ENCODE peak calls at places on chromosomes 5 and 9, in six cellular contexts. One of them, this sample, is unnamed.

GRCh38 chr9:93301291-93301811 is 117.4 kb downstream of the WNK2 start:
- DNase-seq in LHCN-M2: no peak
- DNase-seq in naive thymus-derived CD4-positive, alpha-beta T cell: no peak
- DNase-seq in activated T-helper 1 cell treated with anti-CD3 and anti-CD28 coated beads, Interleukin-2, amount 50 U/mL, for 16 hours: no peak
- DNase-seq in EH: no peak
- DNase-seq in GM19239: no peak
- DNase-seq in this sample: no peak

GRCh38 chr9:133643362-133643755 is 7.2 kb downstream of the DBH start:
- DNase-seq in LHCN-M2: no peak
- DNase-seq in naive thymus-derived CD4-positive, alpha-beta T cell: no peak
- DNase-seq in activated T-helper 1 cell treated with anti-CD3 and anti-CD28 coated beads, Interleukin-2, amount 50 U/mL, for 16 hours: no peak
- DNase-seq in EH: no peak
- DNase-seq in GM19239: no peak
- DNase-seq in this sample: no peak

GRCh38 chr9:91273853-91274552 is 87.7 kb downstream of the AUH start:
- DNase-seq in LHCN-M2: peak; percentile 54
- DNase-seq in naive thymus-derived CD4-positive, alpha-beta T cell: no peak
- DNase-seq in activated T-helper 1 cell treated with anti-CD3 and anti-CD28 coated beads, Interleukin-2, amount 50 U/mL, for 16 hours: no peak
- DNase-seq in EH: peak; percentile 60
- DNase-seq in GM19239: peak; percentile 7
- DNase-seq in this sample: peak; percentile 77

GRCh38 chr5:146667633-146668032 is 151.6 kb upstream of the GPR151 start:
- DNase-seq in LHCN-M2: peak; percentile 52
- DNase-seq in naive thymus-derived CD4-positive, alpha-beta T cell: no peak
- DNase-seq in activated T-helper 1 cell treated with anti-CD3 and anti-CD28 coated beads, Interleukin-2, amount 50 U/mL, for 16 hours: no peak
- DNase-seq in EH: peak; percentile 22
- DNase-seq in GM19239: no peak
- DNase-seq in this sample: peak; percentile 62

GRCh38 chr9:69758981-69759477 is 782 bp downstream of the PTAR1 start:
- DNase-seq in LHCN-M2: peak; percentile 14
- DNase-seq in naive thymus-derived CD4-positive, alpha-beta T cell: no peak
- DNase-seq in activated T-helper 1 cell treated with anti-CD3 and anti-CD28 coated beads, Interleukin-2, amount 50 U/mL, for 16 hours: no peak
- DNase-seq in EH: peak; percentile 32
- DNase-seq in GM19239: no peak
- DNase-seq in this sample: peak; percentile 23

GRCh38 chr9:122087406-122088200 is 5.5 kb downstream of the TTLL11 start:
- DNase-seq in LHCN-M2: peak; percentile 80
- DNase-seq in naive thymus-derived CD4-positive, alpha-beta T cell: no peak
- DNase-seq in activated T-helper 1 cell treated with anti-CD3 and anti-CD28 coated beads, Interleukin-2, amount 50 U/mL, for 16 hours: no peak
- DNase-seq in EH: peak; percentile 29
- DNase-seq in GM19239: no peak
- DNase-seq in this sample: peak; percentile 80

GRCh38 chr5:54643679-54644078 is 126.1 kb downstream of the SNX18 start:
- DNase-seq in LHCN-M2: peak; percentile 73
- DNase-seq in naive thymus-derived CD4-positive, alpha-beta T cell: no peak
- DNase-seq in activated T-helper 1 cell treated with anti-CD3 and anti-CD28 coated beads, Interleukin-2, amount 50 U/mL, for 16 hours: no peak
- DNase-seq in EH: peak; percentile 94
- DNase-seq in GM19239: no peak
- DNase-seq in this sample: peak; percentile 90

GRCh38 chr9:108161520-108161919 is 672.0 kb upstream of the KLF4 start:
- DNase-seq in LHCN-M2: no peak
- DNase-seq in naive thymus-derived CD4-positive, alpha-beta T cell: no peak
- DNase-seq in activated T-helper 1 cell treated with anti-CD3 and anti-CD28 coated beads, Interleukin-2, amount 50 U/mL, for 16 hours: no peak
- DNase-seq in EH: no peak
- DNase-seq in GM19239: no peak
- DNase-seq in this sample: no peak

GRCh38 chr5:79578876-79579275 is 33.4 kb upstream of the TENT2 start:
- DNase-seq in LHCN-M2: no peak
- DNase-seq in naive thymus-derived CD4-positive, alpha-beta T cell: no peak
- DNase-seq in activated T-helper 1 cell treated with anti-CD3 and anti-CD28 coated beads, Interleukin-2, amount 50 U/mL, for 16 hours: no peak
- DNase-seq in EH: no peak
- DNase-seq in GM19239: no peak
- DNase-seq in this sample: no peak

GRCh38 chr9:78234810-78235209 is 1.1 kb upstream of the CEP78 start:
- DNase-seq in LHCN-M2: no peak
- DNase-seq in naive thymus-derived CD4-positive, alpha-beta T cell: no peak
- DNase-seq in activated T-helper 1 cell treated with anti-CD3 and anti-CD28 coated beads, Interleukin-2, amount 50 U/mL, for 16 hours: no peak
- DNase-seq in EH: peak; percentile 63
- DNase-seq in GM19239: no peak
- DNase-seq in this sample: peak; percentile 16

GRCh38 chr5:158635565-158635964 is 464.2 kb downstream of the EBF1 start:
- DNase-seq in LHCN-M2: no peak
- DNase-seq in naive thymus-derived CD4-positive, alpha-beta T cell: no peak
- DNase-seq in activated T-helper 1 cell treated with anti-CD3 and anti-CD28 coated beads, Interleukin-2, amount 50 U/mL, for 16 hours: no peak
- DNase-seq in EH: no peak
- DNase-seq in GM19239: no peak
- DNase-seq in this sample: no peak

GRCh38 chr5:32779754-32780415 is 68.8 kb downstream of the NPR3 start:
- DNase-seq in LHCN-M2: no peak
- DNase-seq in naive thymus-derived CD4-positive, alpha-beta T cell: no peak
- DNase-seq in activated T-helper 1 cell treated with anti-CD3 and anti-CD28 coated beads, Interleukin-2, amount 50 U/mL, for 16 hours: no peak
- DNase-seq in EH: no peak
- DNase-seq in GM19239: no peak
- DNase-seq in this sample: no peak

GRCh38 chr5:144336191-144336590 is 165.5 kb downstream of the KCTD16 start:
- DNase-seq in LHCN-M2: no peak
- DNase-seq in naive thymus-derived CD4-positive, alpha-beta T cell: no peak
- DNase-seq in activated T-helper 1 cell treated with anti-CD3 and anti-CD28 coated beads, Interleukin-2, amount 50 U/mL, for 16 hours: no peak
- DNase-seq in EH: no peak
- DNase-seq in GM19239: no peak
- DNase-seq in this sample: no peak

GRCh38 chr5:150763023-150763793 is 4.4 kb upstream of the DCTN4 start:
- DNase-seq in LHCN-M2: peak; percentile 79
- DNase-seq in naive thymus-derived CD4-positive, alpha-beta T cell: no peak
- DNase-seq in activated T-helper 1 cell treated with anti-CD3 and anti-CD28 coated beads, Interleukin-2, amount 50 U/mL, for 16 hours: no peak
- DNase-seq in EH: peak; percentile 64
- DNase-seq in GM19239: no peak
- DNase-seq in this sample: peak; percentile 98

GRCh38 chr9:114033397-114034103 is 44.5 kb downstream of the AMBP start:
- DNase-seq in LHCN-M2: no peak
- DNase-seq in naive thymus-derived CD4-positive, alpha-beta T cell: no peak
- DNase-seq in activated T-helper 1 cell treated with anti-CD3 and anti-CD28 coated beads, Interleukin-2, amount 50 U/mL, for 16 hours: no peak
- DNase-seq in EH: peak; percentile 22
- DNase-seq in GM19239: no peak
- DNase-seq in this sample: peak; percentile 16

GRCh38 chr5:113048931-113049330 is 72.3 kb downstream of the DCP2 start:
- DNase-seq in LHCN-M2: no peak
- DNase-seq in naive thymus-derived CD4-positive, alpha-beta T cell: no peak
- DNase-seq in activated T-helper 1 cell treated with anti-CD3 and anti-CD28 coated beads, Interleukin-2, amount 50 U/mL, for 16 hours: no peak
- DNase-seq in EH: no peak
- DNase-seq in GM19239: no peak
- DNase-seq in this sample: no peak

GRCh38 chr5:157855404-157855994 is 3.4 kb downstream of the CLINT1 start:
- DNase-seq in LHCN-M2: peak; percentile 52
- DNase-seq in naive thymus-derived CD4-positive, alpha-beta T cell: no peak
- DNase-seq in activated T-helper 1 cell treated with anti-CD3 and anti-CD28 coated beads, Interleukin-2, amount 50 U/mL, for 16 hours: no peak
- DNase-seq in EH: peak; percentile 67
- DNase-seq in GM19239: no peak
- DNase-seq in this sample: peak; percentile 70

GRCh38 chr9:71937070-71937625 is 25.7 kb downstream of the C9orf85 start:
- DNase-seq in LHCN-M2: no peak
- DNase-seq in naive thymus-derived CD4-positive, alpha-beta T cell: no peak
- DNase-seq in activated T-helper 1 cell treated with anti-CD3 and anti-CD28 coated beads, Interleukin-2, amount 50 U/mL, for 16 hours: no peak
- DNase-seq in EH: no peak
- DNase-seq in GM19239: no peak
- DNase-seq in this sample: no peak

GRCh38 chr9:79940919-79941318 is 369.2 kb downstream of the TLE4 start:
- DNase-seq in LHCN-M2: no peak
- DNase-seq in naive thymus-derived CD4-positive, alpha-beta T cell: no peak
- DNase-seq in activated T-helper 1 cell treated with anti-CD3 and anti-CD28 coated beads, Interleukin-2, amount 50 U/mL, for 16 hours: no peak
- DNase-seq in EH: no peak
- DNase-seq in GM19239: no peak
- DNase-seq in this sample: no peak

GRCh38 chr5:134458234-134458633 is 46.6 kb upstream of the CDKN2AIPNL start:
- DNase-seq in LHCN-M2: peak; percentile 46
- DNase-seq in naive thymus-derived CD4-positive, alpha-beta T cell: no peak
- DNase-seq in activated T-helper 1 cell treated with anti-CD3 and anti-CD28 coated beads, Interleukin-2, amount 50 U/mL, for 16 hours: no peak
- DNase-seq in EH: peak; percentile 67
- DNase-seq in GM19239: no peak
- DNase-seq in this sample: peak; percentile 45

GRCh38 chr5:19855031-19855430 is 133.0 kb downstream of the CDH18 start:
- DNase-seq in LHCN-M2: peak; percentile 42
- DNase-seq in naive thymus-derived CD4-positive, alpha-beta T cell: no peak
- DNase-seq in activated T-helper 1 cell treated with anti-CD3 and anti-CD28 coated beads, Interleukin-2, amount 50 U/mL, for 16 hours: no peak
- DNase-seq in EH: peak; percentile 62
- DNase-seq in GM19239: no peak
- DNase-seq in this sample: no peak

GRCh38 chr5:76527685-76528161 is 95.5 kb downstream of the F2RL2 start:
- DNase-seq in LHCN-M2: no peak
- DNase-seq in naive thymus-derived CD4-positive, alpha-beta T cell: no peak
- DNase-seq in activated T-helper 1 cell treated with anti-CD3 and anti-CD28 coated beads, Interleukin-2, amount 50 U/mL, for 16 hours: no peak
- DNase-seq in EH: peak; percentile 31
- DNase-seq in GM19239: no peak
- DNase-seq in this sample: peak; percentile 6

GRCh38 chr9:28808042-28808441 is 1234.8 kb upstream of the C9orf72 start:
- DNase-seq in LHCN-M2: peak; percentile 89
- DNase-seq in naive thymus-derived CD4-positive, alpha-beta T cell: no peak
- DNase-seq in activated T-helper 1 cell treated with anti-CD3 and anti-CD28 coated beads, Interleukin-2, amount 50 U/mL, for 16 hours: no peak
- DNase-seq in EH: no peak
- DNase-seq in GM19239: no peak
- DNase-seq in this sample: peak; percentile 70

GRCh38 chr5:134252671-134253070 is 26.8 kb upstream of the PPP2CA start:
- DNase-seq in LHCN-M2: peak; percentile 76
- DNase-seq in naive thymus-derived CD4-positive, alpha-beta T cell: no peak
- DNase-seq in activated T-helper 1 cell treated with anti-CD3 and anti-CD28 coated beads, Interleukin-2, amount 50 U/mL, for 16 hours: no peak
- DNase-seq in EH: peak; percentile 92
- DNase-seq in GM19239: no peak
- DNase-seq in this sample: peak; percentile 79

GRCh38 chr9:80899208-80899607 is 790.1 kb downstream of the TLE1 start:
- DNase-seq in LHCN-M2: peak; percentile 76
- DNase-seq in naive thymus-derived CD4-positive, alpha-beta T cell: no peak
- DNase-seq in activated T-helper 1 cell treated with anti-CD3 and anti-CD28 coated beads, Interleukin-2, amount 50 U/mL, for 16 hours: no peak
- DNase-seq in EH: no peak
- DNase-seq in GM19239: no peak
- DNase-seq in this sample: peak; percentile 24

GRCh38 chr9:100700689-100701318 is 122.9 kb downstream of the CAVIN4 start:
- DNase-seq in LHCN-M2: no peak
- DNase-seq in naive thymus-derived CD4-positive, alpha-beta T cell: no peak
- DNase-seq in activated T-helper 1 cell treated with anti-CD3 and anti-CD28 coated beads, Interleukin-2, amount 50 U/mL, for 16 hours: no peak
- DNase-seq in EH: peak; percentile 13
- DNase-seq in GM19239: no peak
- DNase-seq in this sample: peak; percentile 15

GRCh38 chr9:100170556-100170955 is 71.5 kb downstream of the INVS start:
- DNase-seq in LHCN-M2: peak; percentile 55
- DNase-seq in naive thymus-derived CD4-positive, alpha-beta T cell: no peak
- DNase-seq in activated T-helper 1 cell treated with anti-CD3 and anti-CD28 coated beads, Interleukin-2, amount 50 U/mL, for 16 hours: no peak
- DNase-seq in EH: peak; percentile 72
- DNase-seq in GM19239: no peak
- DNase-seq in this sample: peak; percentile 29

GRCh38 chr5:64818245-64818644 is 49.5 kb downstream of the CWC27 start:
- DNase-seq in LHCN-M2: no peak
- DNase-seq in naive thymus-derived CD4-positive, alpha-beta T cell: no peak
- DNase-seq in activated T-helper 1 cell treated with anti-CD3 and anti-CD28 coated beads, Interleukin-2, amount 50 U/mL, for 16 hours: no peak
- DNase-seq in EH: no peak
- DNase-seq in GM19239: no peak
- DNase-seq in this sample: no peak

GRCh38 chr5:130836729-130837660 is 328.1 kb downstream of the HINT1 start:
- DNase-seq in LHCN-M2: peak; percentile 50
- DNase-seq in naive thymus-derived CD4-positive, alpha-beta T cell: peak; percentile 3
- DNase-seq in activated T-helper 1 cell treated with anti-CD3 and anti-CD28 coated beads, Interleukin-2, amount 50 U/mL, for 16 hours: no peak
- DNase-seq in EH: peak; percentile 1
- DNase-seq in GM19239: no peak
- DNase-seq in this sample: peak; percentile 20

GRCh38 chr5:179912951-179913350 is 5.3 kb upstream of the TBC1D9B start:
- DNase-seq in LHCN-M2: no peak
- DNase-seq in naive thymus-derived CD4-positive, alpha-beta T cell: no peak
- DNase-seq in activated T-helper 1 cell treated with anti-CD3 and anti-CD28 coated beads, Interleukin-2, amount 50 U/mL, for 16 hours: no peak
- DNase-seq in EH: no peak
- DNase-seq in GM19239: no peak
- DNase-seq in this sample: no peak

GRCh38 chr9:126147620-126148522 is 178.8 kb upstream of the MVB12B start:
- DNase-seq in LHCN-M2: no peak
- DNase-seq in naive thymus-derived CD4-positive, alpha-beta T cell: no peak
- DNase-seq in activated T-helper 1 cell treated with anti-CD3 and anti-CD28 coated beads, Interleukin-2, amount 50 U/mL, for 16 hours: no peak
- DNase-seq in EH: no peak
- DNase-seq in GM19239: no peak
- DNase-seq in this sample: no peak

GRCh38 chr5:66743344-66743743 is 147.2 kb downstream of the MAST4 start:
- DNase-seq in LHCN-M2: no peak
- DNase-seq in naive thymus-derived CD4-positive, alpha-beta T cell: no peak
- DNase-seq in activated T-helper 1 cell treated with anti-CD3 and anti-CD28 coated beads, Interleukin-2, amount 50 U/mL, for 16 hours: no peak
- DNase-seq in EH: no peak
- DNase-seq in GM19239: no peak
- DNase-seq in this sample: no peak

GRCh38 chr5:179128976-179129375 is 68.8 kb downstream of the ZNF354C start:
- DNase-seq in LHCN-M2: no peak
- DNase-seq in naive thymus-derived CD4-positive, alpha-beta T cell: no peak
- DNase-seq in activated T-helper 1 cell treated with anti-CD3 and anti-CD28 coated beads, Interleukin-2, amount 50 U/mL, for 16 hours: no peak
- DNase-seq in EH: no peak
- DNase-seq in GM19239: no peak
- DNase-seq in this sample: no peak

GRCh38 chr9:12775373-12775962 is 648 bp downstream of the LURAP1L start:
- DNase-seq in LHCN-M2: no peak
- DNase-seq in naive thymus-derived CD4-positive, alpha-beta T cell: no peak
- DNase-seq in activated T-helper 1 cell treated with anti-CD3 and anti-CD28 coated beads, Interleukin-2, amount 50 U/mL, for 16 hours: no peak
- DNase-seq in EH: peak; percentile 9
- DNase-seq in GM19239: no peak
- DNase-seq in this sample: no peak

GRCh38 chr5:82403026-82403425 is 124.9 kb upstream of the RPS23 start:
- DNase-seq in LHCN-M2: peak; percentile 52
- DNase-seq in naive thymus-derived CD4-positive, alpha-beta T cell: no peak
- DNase-seq in activated T-helper 1 cell treated with anti-CD3 and anti-CD28 coated beads, Interleukin-2, amount 50 U/mL, for 16 hours: no peak
- DNase-seq in EH: peak; percentile 72
- DNase-seq in GM19239: no peak
- DNase-seq in this sample: no peak

GRCh38 chr5:57676228-57677098 is 193.9 kb upstream of the ACTBL2 start:
- DNase-seq in LHCN-M2: peak; percentile 47
- DNase-seq in naive thymus-derived CD4-positive, alpha-beta T cell: no peak
- DNase-seq in activated T-helper 1 cell treated with anti-CD3 and anti-CD28 coated beads, Interleukin-2, amount 50 U/mL, for 16 hours: no peak
- DNase-seq in EH: no peak
- DNase-seq in GM19239: no peak
- DNase-seq in this sample: peak; percentile 54

GRCh38 chr5:98401645-98402044 is 371.8 kb upstream of the RGMB start:
- DNase-seq in LHCN-M2: peak; percentile 86
- DNase-seq in naive thymus-derived CD4-positive, alpha-beta T cell: no peak
- DNase-seq in activated T-helper 1 cell treated with anti-CD3 and anti-CD28 coated beads, Interleukin-2, amount 50 U/mL, for 16 hours: no peak
- DNase-seq in EH: peak; percentile 71
- DNase-seq in GM19239: no peak
- DNase-seq in this sample: no peak

GRCh38 chr5:75044406-75044805 is 8.0 kb downstream of the GCNT4 start:
- DNase-seq in LHCN-M2: peak; percentile 21
- DNase-seq in naive thymus-derived CD4-positive, alpha-beta T cell: no peak
- DNase-seq in activated T-helper 1 cell treated with anti-CD3 and anti-CD28 coated beads, Interleukin-2, amount 50 U/mL, for 16 hours: no peak
- DNase-seq in EH: no peak
- DNase-seq in GM19239: no peak
- DNase-seq in this sample: peak; percentile 28

This sample was measured in fibroblast of mammary gland.